ENCODE peak calls at places on chromosomes 4 and X, in seven cellular contexts. P is AG09309, D is epithelial cell of esophagus, S is HFFc6, A is WTC11, K is Peyer's patch, R is fibroblast of mammary gland. Q is an unnamed sample.
A peak's percentile ranks its signal among the peaks of the same experiment; 100 is the strongest.

GRCh38 chr4:153758688-153759406 is 977 bp downstream of the RNF175 start:
- DNase-seq in P (no peak), D (no peak), S (no peak), A (no peak), K (no peak), R (no peak), Q (no peak)

GRCh38 chrX:38109042-38109904 is 102.9 kb downstream of the SYTL5 start:
- DNase-seq in P (no peak), D (no peak), S (no peak), A (no peak), K (no peak), R (no peak), Q (no peak)

GRCh38 chr4:87856816-87857215 is 24.0 kb downstream of the MEPE start:
- DNase-seq in P (no peak), D (no peak), S (no peak), A (no peak), K (no peak), R (no peak), Q (no peak)

GRCh38 chr4:140140566-140140965 is 13.4 kb downstream of the MAML3 start:
- DNase-seq in P (no peak), D (no peak), S (no peak), A (no peak), K (no peak), R (no peak), Q (no peak)

GRCh38 chrX:68261060-68261672 is 172.1 kb downstream of the OPHN1 start:
- DNase-seq in P (no peak), D (no peak), S (peak; percentile 11), A (no peak), K (no peak), R (peak; percentile 41), Q (no peak)

GRCh38 chr4:177118596-177118995 is 191.1 kb upstream of the NEIL3 start:
- DNase-seq in P (peak; percentile 97), D (peak; percentile 53), S (peak; percentile 95), A (no peak), K (no peak), R (peak; percentile 96), Q (no peak)

GRCh38 chr4:154018659-154019058 is 229.8 kb upstream of the SFRP2 start:
- DNase-seq in P (no peak), D (no peak), S (no peak), A (peak; percentile 67), K (no peak), R (no peak), Q (no peak)

GRCh38 chr4:5370286-5370685 is 319.0 kb downstream of the STK32B start:
- DNase-seq in P (no peak), D (peak; percentile 84), S (no peak), A (no peak), K (no peak), R (peak; percentile 27), Q (no peak)

GRCh38 chrX:119391279-119391678 is 7.9 kb upstream of the SLC25A43 start:
- DNase-seq in P (no peak), D (peak; percentile 60), S (peak; percentile 12), A (no peak), K (no peak), R (peak; percentile 59), Q (no peak)
- TF ChIP-seq CTCF in P (peak; percentile 47), D (peak; percentile 50), S (peak; percentile 64), A (no peak), K (no peak), R (peak; percentile 48), Q (peak; percentile 44)

DNA sequence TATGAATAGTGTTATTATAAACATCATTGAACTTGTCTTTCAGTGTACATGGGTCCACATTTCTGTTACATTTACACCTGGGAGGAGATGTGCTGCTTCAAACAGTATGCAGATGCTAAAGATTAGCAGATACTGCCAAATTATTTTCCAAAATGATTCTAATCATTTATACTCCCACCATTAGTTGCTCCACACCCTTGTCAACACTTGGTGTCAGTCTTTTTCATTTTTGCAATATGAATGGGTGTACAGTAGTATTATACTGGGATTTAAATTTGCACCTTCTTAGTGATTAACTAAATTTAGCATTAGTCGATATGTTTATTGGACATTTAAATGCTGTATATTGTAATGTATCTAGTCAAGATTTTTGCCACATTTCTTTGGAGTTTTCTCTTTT is 131.6 kb upstream of the GRID2 start:
- DNase-seq in P (no peak), D (peak; percentile 4), S (no peak), A (no peak), K (no peak), R (no peak), Q (no peak)
- TF ChIP-seq CTCF in P (no peak), D (no peak), S (peak; percentile 29), A (no peak), K (no peak), R (no peak), Q (no peak)

DNA sequence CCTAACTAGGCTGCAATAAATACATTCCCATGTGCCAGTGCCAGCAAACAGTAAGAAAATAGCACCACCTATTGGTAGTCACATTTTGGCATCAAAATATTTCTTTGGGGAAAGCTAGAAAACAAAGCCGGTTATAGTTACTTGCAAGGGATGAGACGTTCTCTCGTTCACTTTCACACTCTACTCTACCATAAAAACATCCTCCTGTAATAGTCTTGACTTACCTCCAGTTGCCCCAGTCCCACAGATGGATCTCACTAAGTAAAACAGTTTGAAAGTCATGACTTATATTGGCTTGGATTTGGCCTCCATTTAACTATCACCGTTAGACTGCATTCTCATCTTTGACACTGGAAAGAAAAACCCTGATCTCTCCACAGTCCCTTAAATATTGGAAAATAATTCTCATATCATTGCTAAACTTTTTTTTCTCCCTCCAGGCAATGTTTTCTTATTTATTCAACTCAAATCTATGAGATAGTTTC is 9.7 kb downstream of the BMP3 start:
- DNase-seq in P (no peak), D (peak; percentile 51), S (peak; percentile 61), A (no peak), K (no peak), R (peak; percentile 39), Q (no peak)
- TF ChIP-seq CTCF in P (peak; percentile 70), D (peak; percentile 71), S (peak; percentile 92), A (peak; percentile 19), K (peak; percentile 37), R (peak; percentile 77), Q (peak; percentile 47)

DNA sequence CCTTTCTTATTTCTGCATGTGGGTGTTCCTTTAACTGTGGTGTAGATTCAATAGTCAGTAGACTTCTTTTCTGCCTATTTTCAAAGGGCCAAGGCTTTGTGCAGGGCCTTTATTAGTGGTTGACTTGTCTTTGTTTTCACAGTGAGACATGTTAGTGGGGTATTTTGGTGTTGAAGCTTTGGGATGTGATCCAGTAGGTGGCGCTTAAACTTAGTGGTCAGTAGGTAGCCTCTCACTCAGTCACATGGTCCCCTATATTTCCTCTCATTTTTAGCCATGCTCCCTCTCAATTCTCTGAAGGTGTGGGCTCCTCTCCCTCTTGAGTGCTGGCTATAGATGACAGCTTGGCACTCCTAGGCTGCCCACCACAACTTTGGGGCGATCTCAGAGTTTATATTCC is 23.4 kb upstream of the SLC10A7 start:
- DNase-seq in P (no peak), D (peak; percentile 56), S (peak; percentile 52), A (peak; percentile 28), K (no peak), R (peak; percentile 49), Q (no peak)
- TF ChIP-seq CTCF in P (peak; percentile 46), D (peak; percentile 34), S (peak; percentile 79), A (peak; percentile 26), K (no peak), R (peak; percentile 56), Q (peak; percentile 28)

DNA sequence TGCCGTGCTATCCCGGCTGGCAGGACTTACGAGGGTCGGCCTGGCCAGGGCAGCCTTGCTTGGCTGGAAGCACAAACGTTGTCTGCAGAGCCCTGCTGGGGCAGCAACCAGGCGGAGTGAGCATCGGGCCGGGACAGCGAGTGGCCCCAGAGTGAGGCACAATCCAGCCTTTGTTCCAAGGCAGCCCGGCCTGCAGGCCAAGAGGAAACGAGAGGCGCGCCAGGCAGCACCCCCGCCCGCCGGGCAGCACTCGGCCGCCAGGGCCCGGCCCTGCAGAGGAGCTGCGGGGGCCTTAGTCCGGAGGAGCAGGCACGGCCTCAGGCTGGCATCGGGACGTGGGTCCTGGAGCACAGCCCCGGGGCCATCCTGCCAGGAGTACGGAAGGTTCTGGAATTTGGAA is 24.1 kb downstream of the FGFRL1 start:
- DNase-seq in P (no peak), D (no peak), S (no peak), A (no peak), K (no peak), R (no peak), Q (no peak)
- TF ChIP-seq CTCF in P (no peak), D (no peak), S (no peak), A (no peak), K (no peak), R (no peak), Q (no peak)

DNA sequence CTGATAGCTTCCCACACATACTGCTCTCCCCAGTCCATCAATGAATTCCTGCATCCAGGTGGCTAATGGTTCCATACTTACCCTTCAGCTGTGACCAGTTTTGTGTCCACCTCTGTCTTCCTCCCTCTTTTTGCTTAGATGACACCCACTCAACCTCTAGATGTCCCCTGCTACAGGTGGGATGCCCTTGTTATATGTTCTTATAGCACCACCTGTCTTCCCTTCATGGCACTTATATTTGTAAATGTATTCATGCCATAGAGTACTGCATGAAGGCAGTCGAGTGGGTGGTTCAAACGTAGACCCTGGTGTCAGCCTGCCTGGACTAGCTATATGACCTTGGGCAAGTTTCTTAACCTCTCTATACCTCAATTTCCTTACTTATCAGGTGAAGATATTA is 6.5 kb upstream of the USP46 start:
- DNase-seq in P (no peak), D (peak; percentile 43), S (no peak), A (no peak), K (no peak), R (no peak), Q (no peak)
- TF ChIP-seq CTCF in P (peak; percentile 26), D (peak; percentile 37), S (peak; percentile 55), A (no peak), K (no peak), R (peak; percentile 14), Q (peak; percentile 16)

GRCh38 chrX:120677017-120677652 is 47.3 kb upstream of the C1GALT1C1 start:
- DNase-seq in P (no peak), D (no peak), S (no peak), A (no peak), K (no peak), R (peak; percentile 57), Q (no peak)

DNA sequence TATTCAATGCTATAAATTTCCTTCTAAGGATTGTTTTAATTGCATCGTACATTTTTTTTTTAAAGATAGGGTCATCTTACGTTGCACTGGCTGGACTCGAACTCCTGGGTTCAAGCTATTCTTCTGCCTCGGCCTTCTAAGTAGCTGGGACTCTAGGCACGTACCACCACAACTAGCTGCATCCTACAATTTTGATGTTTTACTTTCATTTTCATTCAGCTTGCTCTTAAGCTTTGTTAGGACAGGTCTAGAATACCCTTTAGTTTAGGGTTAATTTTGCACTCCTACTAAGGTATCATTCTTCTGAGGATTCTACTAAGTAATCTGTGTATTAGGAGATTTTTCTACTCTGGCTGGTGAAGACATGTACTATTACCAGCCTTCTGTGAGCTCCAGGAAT is 50.2 kb upstream of the C1GALT1C1 start:
- DNase-seq in P (no peak), D (no peak), S (no peak), A (no peak), K (no peak), R (no peak), Q (no peak)
- TF ChIP-seq CTCF in P (no peak), D (no peak), S (no peak), A (no peak), K (no peak), R (no peak), Q (no peak)